ENCODE peak calls at places on chromosomes 7 and 10, in ten cellular contexts. B, V, P, X, T, J, I, C, L and G are unnamed samples.

GRCh38 chr10:118568327-118568848 is 27.1 kb downstream of the PRLHR start:
- DNase-seq in B (peak; percentile 71), V (peak; percentile 33), P (no peak), X (peak; percentile 53), T (peak; percentile 80), J (peak; percentile 21), I (peak; percentile 44), C (peak; percentile 74), L (peak; percentile 17), G (peak; percentile 52)

GRCh38 chr7:33940503-33940902 is 35.2 kb downstream of the BMPER start:
- DNase-seq in B (no peak), V (no peak), P (no peak), X (no peak), T (no peak), J (no peak), I (no peak), C (no peak), L (no peak), G (peak; percentile 63)

GRCh38 chr10:10520391-10521385 is 497.0 kb upstream of the CELF2 start:
- DNase-seq in B (no peak), V (no peak), P (no peak), X (peak; percentile 1), T (no peak), J (no peak), I (no peak), C (peak; percentile 9), L (peak; percentile 24), G (no peak)

GRCh38 chr7:122155566-122155965 is 11.5 kb upstream of the AASS start:
- DNase-seq in B (no peak), V (no peak), P (no peak), X (no peak), T (no peak), J (no peak), I (no peak), C (peak; percentile 16), L (no peak), G (no peak)

GRCh38 chr10:70598857-70599295 is 3.7 kb downstream of the PRF1 start:
- DNase-seq in B (no peak), V (no peak), P (no peak), X (no peak), T (no peak), J (no peak), I (no peak), C (no peak), L (no peak), G (no peak)

GRCh38 chr7:117990834-117991233 is 117.6 kb upstream of the CTTNBP2 start:
- DNase-seq in B (no peak), V (no peak), P (no peak), X (no peak), T (no peak), J (no peak), I (no peak), C (no peak), L (no peak), G (no peak)

GRCh38 chr10:580796-581195 is 108.7 kb downstream of the DIP2C start:
- DNase-seq in B (no peak), V (no peak), P (peak; percentile 80), X (no peak), T (no peak), J (no peak), I (no peak), C (peak; percentile 97), L (no peak), G (peak; percentile 72)

GRCh38 chr7:81416648-81417047 is 353.2 kb downstream of the HGF start:
- DNase-seq in B (no peak), V (no peak), P (no peak), X (no peak), T (no peak), J (no peak), I (no peak), C (no peak), L (no peak), G (no peak)

GRCh38 chr10:33963656-33964175 is 629.2 kb upstream of the NRP1 start:
- DNase-seq in B (no peak), V (no peak), P (no peak), X (no peak), T (no peak), J (no peak), I (no peak), C (no peak), L (no peak), G (no peak)

GRCh38 chr10:114087255-114087654 is 43.6 kb downstream of the ADRB1 start:
- DNase-seq in B (no peak), V (no peak), P (no peak), X (no peak), T (no peak), J (no peak), I (no peak), C (no peak), L (no peak), G (no peak)

GRCh38 chr10:113709221-113709838 is 29.6 kb downstream of the CASP7 start:
- DNase-seq in B (no peak), V (no peak), P (peak; percentile 40), X (no peak), T (no peak), J (no peak), I (no peak), C (peak; percentile 84), L (no peak), G (peak; percentile 16)

GRCh38 chr7:70923086-70923845 is 208.7 kb upstream of the GALNT17 start:
- DNase-seq in B (no peak), V (no peak), P (no peak), X (no peak), T (no peak), J (no peak), I (no peak), C (no peak), L (no peak), G (no peak)

GRCh38 chr7:29480456-29480855 is 83.2 kb upstream of the PRR15 start:
- DNase-seq in B (no peak), V (peak; percentile 84), P (no peak), X (no peak), T (no peak), J (no peak), I (peak; percentile 72), C (no peak), L (no peak), G (no peak)

GRCh38 chr7:132169730-132170129 is 406.5 kb downstream of the PLXNA4 start:
- DNase-seq in B (no peak), V (no peak), P (no peak), X (no peak), T (no peak), J (no peak), I (no peak), C (no peak), L (no peak), G (no peak)

GRCh38 chr10:5927306-5927705 is 37.3 kb downstream of the FBH1 start:
- DNase-seq in B (no peak), V (no peak), P (peak; percentile 64), X (no peak), T (no peak), J (no peak), I (no peak), C (peak; percentile 95), L (no peak), G (no peak)

GRCh38 chr10:23121135-23121534 is 25.8 kb downstream of the MSRB2 start:
- DNase-seq in B (no peak), V (no peak), P (no peak), X (no peak), T (no peak), J (no peak), I (no peak), C (no peak), L (no peak), G (no peak)

GRCh38 chr10:528173-529165 is 161.0 kb downstream of the DIP2C start:
- DNase-seq in B (no peak), V (no peak), P (no peak), X (no peak), T (no peak), J (no peak), I (no peak), C (no peak), L (no peak), G (no peak)

GRCh38 chr10:7230956-7231355 is 179.9 kb downstream of the SFMBT2 start:
- DNase-seq in B (no peak), V (no peak), P (no peak), X (no peak), T (no peak), J (no peak), I (no peak), C (peak; percentile 2), L (no peak), G (no peak)

GRCh38 chr10:75286901-75287300 is 51.1 kb upstream of the COMTD1 start:
- DNase-seq in B (no peak), V (no peak), P (no peak), X (no peak), T (no peak), J (no peak), I (no peak), C (no peak), L (no peak), G (no peak)

GRCh38 chr7:78497730-78498129 is 699.2 kb downstream of the PHTF2 start:
- DNase-seq in B (no peak), V (no peak), P (no peak), X (no peak), T (no peak), J (no peak), I (no peak), C (no peak), L (no peak), G (no peak)

GRCh38 chr10:47137311-47137851 is 162.6 kb upstream of the GDF10 start:
- DNase-seq in B (no peak), V (no peak), P (peak; percentile 27), X (no peak), T (no peak), J (no peak), I (no peak), C (peak; percentile 90), L (no peak), G (peak; percentile 22)

GRCh38 chr10:102113956-102114857 is 6.0 kb downstream of the LDB1 start:
- DNase-seq in B (no peak), V (peak; percentile 11), P (no peak), X (peak; percentile 21), T (peak; percentile 25), J (no peak), I (peak; percentile 60), C (peak; percentile 74), L (no peak), G (no peak)

GRCh38 chr7:105496501-105496900 is 25.6 kb downstream of the PUS7 start:
- DNase-seq in B (no peak), V (no peak), P (no peak), X (no peak), T (no peak), J (no peak), I (no peak), C (peak; percentile 69), L (no peak), G (peak; percentile 30)

GRCh38 chr7:148483515-148483914 is 107.1 kb upstream of the C7orf33 start:
- DNase-seq in B (no peak), V (no peak), P (no peak), X (no peak), T (no peak), J (no peak), I (no peak), C (no peak), L (no peak), G (no peak)

GRCh38 chr10:88076027-88076880 is 212.8 kb downstream of the PTEN start:
- DNase-seq in B (no peak), V (no peak), P (no peak), X (no peak), T (no peak), J (no peak), I (no peak), C (no peak), L (no peak), G (no peak)

GRCh38 chr7:132430466-132430862 is 145.8 kb downstream of the PLXNA4 start:
- DNase-seq in B (no peak), V (no peak), P (peak; percentile 1), X (no peak), T (no peak), J (no peak), I (no peak), C (no peak), L (no peak), G (no peak)

GRCh38 chr7:2979276-2979675 is 64.4 kb downstream of the CARD11 start:
- DNase-seq in B (no peak), V (no peak), P (no peak), X (no peak), T (no peak), J (no peak), I (no peak), C (no peak), L (no peak), G (no peak)

GRCh38 chr7:84183741-84184140 is 10.8 kb downstream of the SEMA3A start:
- DNase-seq in B (no peak), V (no peak), P (no peak), X (no peak), T (no peak), J (no peak), I (no peak), C (no peak), L (no peak), G (no peak)